ENCODE peak calls at places on chromosomes 6 and 20, in nine cellular contexts. One of them, this sample, is unnamed.

GRCh38 chr6:21893778-21894177 is 300.2 kb downstream of the SOX4 start:
- DNase-seq in transverse colon: no peak
- DNase-seq in upper lobe of right lung: no peak
- DNase-seq in sigmoid colon: no peak
- DNase-seq in CD8-positive, alpha-beta T cell: no peak
- DNase-seq in tibial artery: no peak
- DNase-seq in coronary artery: no peak
- DNase-seq in IMR-90: no peak
- DNase-seq in CD4-positive, alpha-beta memory T cell: no peak
- DNase-seq in this sample: no peak

GRCh38 chr6:22717906-22718305 is 148.5 kb downstream of the HDGFL1 start:
- DNase-seq in transverse colon: peak
- DNase-seq in sigmoid colon: no peak
- DNase-seq in coronary artery: no peak
- DNase-seq in IMR-90: no peak
- DNase-seq in CD4-positive, alpha-beta memory T cell: no peak
- DNase-seq in upper lobe of right lung: no peak
- DNase-seq in CD8-positive, alpha-beta T cell: no peak
- DNase-seq in tibial artery: no peak
- DNase-seq in this sample: no peak

GRCh38 chr6:115629415-115629814 is 431.3 kb downstream of the FRK start:
- DNase-seq in CD8-positive, alpha-beta T cell: no peak
- DNase-seq in sigmoid colon: no peak
- DNase-seq in tibial artery: no peak
- DNase-seq in coronary artery: no peak
- DNase-seq in IMR-90: no peak
- DNase-seq in upper lobe of right lung: no peak
- DNase-seq in CD4-positive, alpha-beta memory T cell: no peak
- DNase-seq in transverse colon: no peak
- DNase-seq in this sample: no peak

GRCh38 chr6:89895273-89895874 is 1.1 kb downstream of the GJA10 start:
- DNase-seq in CD4-positive, alpha-beta memory T cell: no peak
- DNase-seq in transverse colon: no peak
- DNase-seq in IMR-90: peak
- DNase-seq in coronary artery: no peak
- DNase-seq in tibial artery: no peak
- DNase-seq in CD8-positive, alpha-beta T cell: no peak
- DNase-seq in sigmoid colon: no peak
- DNase-seq in upper lobe of right lung: no peak
- DNase-seq in this sample: no peak

GRCh38 chr6:31065556-31065955 is 46.8 kb downstream of the C6orf15 start:
- DNase-seq in transverse colon: no peak
- DNase-seq in sigmoid colon: no peak
- DNase-seq in CD4-positive, alpha-beta memory T cell: no peak
- DNase-seq in tibial artery: no peak
- DNase-seq in CD8-positive, alpha-beta T cell: no peak
- DNase-seq in upper lobe of right lung: no peak
- DNase-seq in IMR-90: peak
- DNase-seq in coronary artery: no peak
- DNase-seq in this sample: no peak

GRCh38 chr6:13383280-13384163 is 55.2 kb upstream of the TBC1D7 start:
- DNase-seq in CD8-positive, alpha-beta T cell: no peak
- DNase-seq in transverse colon: no peak
- DNase-seq in CD4-positive, alpha-beta memory T cell: no peak
- DNase-seq in sigmoid colon: no peak
- DNase-seq in coronary artery: no peak
- DNase-seq in IMR-90: peak
- DNase-seq in tibial artery: no peak
- DNase-seq in upper lobe of right lung: no peak
- DNase-seq in this sample: no peak

GRCh38 chr6:136958168-136958567 is 36.1 kb downstream of the SLC35D3 start:
- DNase-seq in CD4-positive, alpha-beta memory T cell: no peak
- DNase-seq in IMR-90: no peak
- DNase-seq in tibial artery: no peak
- DNase-seq in coronary artery: no peak
- DNase-seq in transverse colon: no peak
- DNase-seq in CD8-positive, alpha-beta T cell: no peak
- DNase-seq in upper lobe of right lung: no peak
- DNase-seq in sigmoid colon: no peak
- DNase-seq in this sample: no peak

GRCh38 chr6:154450498-154450897 is 60.0 kb downstream of the CNKSR3 start:
- DNase-seq in tibial artery: no peak
- DNase-seq in CD8-positive, alpha-beta T cell: no peak
- DNase-seq in upper lobe of right lung: no peak
- DNase-seq in IMR-90: no peak
- DNase-seq in coronary artery: no peak
- DNase-seq in CD4-positive, alpha-beta memory T cell: no peak
- DNase-seq in sigmoid colon: no peak
- DNase-seq in transverse colon: no peak
- DNase-seq in this sample: no peak

DNA sequence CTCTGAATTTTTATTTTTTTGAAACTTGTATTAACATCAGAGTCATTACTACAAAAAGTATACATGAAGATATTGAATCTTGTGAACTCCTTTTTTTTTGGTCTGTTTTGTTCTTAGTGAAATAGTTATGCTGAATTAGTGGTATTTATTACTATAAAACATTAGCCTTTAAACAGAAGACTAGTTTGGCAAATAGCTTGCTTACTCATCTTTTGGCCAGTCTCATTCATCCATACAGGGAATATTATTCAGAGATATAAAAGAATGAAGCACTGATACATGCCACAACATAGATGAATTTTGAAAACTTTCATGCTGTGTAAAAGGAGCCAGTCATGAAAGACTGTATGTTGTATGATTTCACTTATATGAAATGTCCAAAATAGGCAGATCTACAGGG is 205.9 kb downstream of the ZFAND3 start:
- DNase-seq in CD4-positive, alpha-beta memory T cell: no peak
- DNase-seq in CD8-positive, alpha-beta T cell: no peak
- DNase-seq in upper lobe of right lung: no peak
- DNase-seq in coronary artery: no peak
- DNase-seq in transverse colon: no peak
- DNase-seq in tibial artery: no peak
- DNase-seq in IMR-90: peak
- DNase-seq in sigmoid colon: no peak
- DNase-seq in this sample: no peak
- H3K27ac ChIP-seq in CD4-positive, alpha-beta memory T cell: no peak
- H3K27ac ChIP-seq in CD8-positive, alpha-beta T cell: no peak
- H3K27ac ChIP-seq in upper lobe of right lung: no peak
- H3K27ac ChIP-seq in coronary artery: no peak
- H3K27ac ChIP-seq in transverse colon: no peak
- H3K27ac ChIP-seq in tibial artery: no peak
- H3K27ac ChIP-seq in IMR-90: no peak
- H3K27ac ChIP-seq in sigmoid colon: no peak
- H3K27ac ChIP-seq in this sample: no peak

GRCh38 chr20:4787825-4788224 is 66.1 kb downstream of the PRND start:
- DNase-seq in tibial artery: no peak
- DNase-seq in upper lobe of right lung: no peak
- DNase-seq in CD8-positive, alpha-beta T cell: no peak
- DNase-seq in sigmoid colon: no peak
- DNase-seq in transverse colon: no peak
- DNase-seq in CD4-positive, alpha-beta memory T cell: no peak
- DNase-seq in coronary artery: no peak
- DNase-seq in IMR-90: no peak
- DNase-seq in this sample: no peak
- H3K27ac ChIP-seq in tibial artery: no peak
- H3K27ac ChIP-seq in upper lobe of right lung: no peak
- H3K27ac ChIP-seq in CD8-positive, alpha-beta T cell: no peak
- H3K27ac ChIP-seq in sigmoid colon: no peak
- H3K27ac ChIP-seq in transverse colon: no peak
- H3K27ac ChIP-seq in CD4-positive, alpha-beta memory T cell: no peak
- H3K27ac ChIP-seq in coronary artery: peak
- H3K27ac ChIP-seq in IMR-90: no peak
- H3K27ac ChIP-seq in this sample: no peak

GRCh38 chr20:20079102-20079784 is 26.9 kb downstream of the CFAP61 start:
- DNase-seq in CD8-positive, alpha-beta T cell: no peak
- DNase-seq in CD4-positive, alpha-beta memory T cell: no peak
- DNase-seq in upper lobe of right lung: no peak
- DNase-seq in sigmoid colon: no peak
- DNase-seq in IMR-90: no peak
- DNase-seq in tibial artery: no peak
- DNase-seq in coronary artery: no peak
- DNase-seq in transverse colon: peak
- DNase-seq in this sample: no peak
- H3K27ac ChIP-seq in CD8-positive, alpha-beta T cell: no peak
- H3K27ac ChIP-seq in CD4-positive, alpha-beta memory T cell: no peak
- H3K27ac ChIP-seq in upper lobe of right lung: no peak
- H3K27ac ChIP-seq in sigmoid colon: no peak
- H3K27ac ChIP-seq in IMR-90: no peak
- H3K27ac ChIP-seq in tibial artery: no peak
- H3K27ac ChIP-seq in coronary artery: no peak
- H3K27ac ChIP-seq in transverse colon: no peak
- H3K27ac ChIP-seq in this sample: no peak

GRCh38 chr6:79231101-79231500 is 3.4 kb downstream of the HMGN3 start:
- DNase-seq in coronary artery: no peak
- DNase-seq in upper lobe of right lung: no peak
- DNase-seq in sigmoid colon: no peak
- DNase-seq in CD4-positive, alpha-beta memory T cell: no peak
- DNase-seq in CD8-positive, alpha-beta T cell: no peak
- DNase-seq in transverse colon: no peak
- DNase-seq in IMR-90: no peak
- DNase-seq in tibial artery: no peak
- DNase-seq in this sample: no peak
- H3K27ac ChIP-seq in coronary artery: no peak
- H3K27ac ChIP-seq in upper lobe of right lung: no peak
- H3K27ac ChIP-seq in sigmoid colon: no peak
- H3K27ac ChIP-seq in CD4-positive, alpha-beta memory T cell: no peak
- H3K27ac ChIP-seq in CD8-positive, alpha-beta T cell: no peak
- H3K27ac ChIP-seq in transverse colon: no peak
- H3K27ac ChIP-seq in IMR-90: no peak
- H3K27ac ChIP-seq in tibial artery: no peak
- H3K27ac ChIP-seq in this sample: no peak

DNA sequence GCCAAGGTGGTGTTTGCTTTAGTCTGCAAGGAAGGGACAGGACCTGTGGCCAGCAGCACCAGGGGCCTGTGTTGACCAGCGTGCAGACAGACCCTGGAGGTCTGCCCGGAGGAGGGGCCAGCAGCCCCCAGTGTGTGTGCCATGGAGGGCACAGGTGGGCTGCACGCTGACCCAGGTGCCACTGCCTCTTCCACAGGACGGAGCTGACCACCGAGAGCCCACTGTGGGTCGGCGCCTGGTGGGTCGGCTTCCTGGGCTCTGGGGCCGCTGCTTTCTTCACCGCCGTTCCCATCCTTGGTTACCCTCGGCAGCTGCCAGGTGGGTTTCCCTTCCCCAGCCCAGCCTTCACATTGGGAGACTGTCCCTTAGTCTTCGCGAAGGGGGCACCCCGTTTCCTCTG is 17.9 kb downstream of the SLCO4A1 start:
- DNase-seq in tibial artery: no peak
- DNase-seq in IMR-90: no peak
- DNase-seq in transverse colon: no peak
- DNase-seq in CD4-positive, alpha-beta memory T cell: no peak
- DNase-seq in coronary artery: no peak
- DNase-seq in sigmoid colon: no peak
- DNase-seq in CD8-positive, alpha-beta T cell: no peak
- DNase-seq in upper lobe of right lung: no peak
- DNase-seq in this sample: no peak
- H3K27ac ChIP-seq in tibial artery: no peak
- H3K27ac ChIP-seq in IMR-90: no peak
- H3K27ac ChIP-seq in transverse colon: no peak
- H3K27ac ChIP-seq in CD4-positive, alpha-beta memory T cell: no peak
- H3K27ac ChIP-seq in coronary artery: no peak
- H3K27ac ChIP-seq in sigmoid colon: no peak
- H3K27ac ChIP-seq in CD8-positive, alpha-beta T cell: no peak
- H3K27ac ChIP-seq in upper lobe of right lung: no peak
- H3K27ac ChIP-seq in this sample: no peak

GRCh38 chr6:125099211-125100017 is 54.2 kb upstream of the TPD52L1 start:
- DNase-seq in CD4-positive, alpha-beta memory T cell: no peak
- DNase-seq in transverse colon: peak
- DNase-seq in CD8-positive, alpha-beta T cell: no peak
- DNase-seq in upper lobe of right lung: peak
- DNase-seq in coronary artery: peak
- DNase-seq in sigmoid colon: peak
- DNase-seq in tibial artery: peak
- DNase-seq in IMR-90: peak
- DNase-seq in this sample: no peak

GRCh38 chr6:125097186-125097585 is 56.4 kb upstream of the TPD52L1 start:
- DNase-seq in tibial artery: no peak
- DNase-seq in CD8-positive, alpha-beta T cell: no peak
- DNase-seq in IMR-90: no peak
- DNase-seq in CD4-positive, alpha-beta memory T cell: no peak
- DNase-seq in coronary artery: no peak
- DNase-seq in upper lobe of right lung: no peak
- DNase-seq in transverse colon: no peak
- DNase-seq in sigmoid colon: no peak
- DNase-seq in this sample: no peak

GRCh38 chr6:125094563-125094962 is 59.0 kb upstream of the TPD52L1 start:
- DNase-seq in sigmoid colon: no peak
- DNase-seq in upper lobe of right lung: no peak
- DNase-seq in transverse colon: no peak
- DNase-seq in coronary artery: no peak
- DNase-seq in CD4-positive, alpha-beta memory T cell: no peak
- DNase-seq in CD8-positive, alpha-beta T cell: no peak
- DNase-seq in IMR-90: peak
- DNase-seq in tibial artery: no peak
- DNase-seq in this sample: no peak

GRCh38 chr6:125098253-125098652 is 55.3 kb upstream of the TPD52L1 start:
- DNase-seq in transverse colon: no peak
- DNase-seq in coronary artery: no peak
- DNase-seq in IMR-90: no peak
- DNase-seq in sigmoid colon: no peak
- DNase-seq in CD4-positive, alpha-beta memory T cell: no peak
- DNase-seq in tibial artery: no peak
- DNase-seq in CD8-positive, alpha-beta T cell: no peak
- DNase-seq in upper lobe of right lung: no peak
- DNase-seq in this sample: no peak

DNA sequence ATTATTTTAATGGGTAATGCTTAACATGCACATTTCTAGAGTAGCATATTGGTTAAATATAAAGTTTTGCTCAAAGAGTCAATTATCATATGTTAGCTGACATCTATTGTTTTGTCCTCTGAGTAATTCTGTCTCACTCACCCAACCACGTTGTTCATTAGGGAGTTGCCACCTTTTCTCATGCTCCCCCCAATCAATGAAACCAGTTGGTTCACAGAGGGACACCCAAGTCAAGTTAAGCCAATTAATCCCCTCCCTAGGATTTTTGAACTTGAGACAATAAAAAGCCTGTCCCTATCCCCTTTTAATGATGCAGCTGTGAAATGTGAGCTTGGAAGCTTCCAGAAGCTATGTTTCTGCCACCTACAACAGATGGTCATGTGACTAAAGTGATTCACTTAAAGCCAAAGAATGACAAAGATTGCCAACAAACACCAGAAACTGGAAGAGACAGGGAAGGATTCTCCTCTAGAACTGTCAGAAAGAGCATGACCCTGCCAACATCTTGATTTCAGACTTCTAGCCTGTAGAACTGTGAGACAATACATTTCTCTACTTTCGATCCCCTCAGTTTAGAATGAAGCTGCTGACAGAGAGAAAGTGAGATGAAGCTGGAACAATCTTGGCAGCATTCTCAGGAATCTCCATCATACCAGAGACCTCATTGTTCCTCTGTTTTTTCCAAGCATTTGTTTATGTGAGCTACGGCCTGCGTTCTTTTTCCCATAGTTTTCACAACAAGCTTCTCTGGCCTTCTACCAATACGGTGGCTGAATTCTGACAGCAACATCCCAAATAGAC is 57.9 kb upstream of the TPD52L1 start:
- DNase-seq in tibial artery: no peak
- DNase-seq in CD4-positive, alpha-beta memory T cell: no peak
- DNase-seq in transverse colon: no peak
- DNase-seq in IMR-90: peak
- DNase-seq in coronary artery: no peak
- DNase-seq in sigmoid colon: no peak
- DNase-seq in upper lobe of right lung: no peak
- DNase-seq in CD8-positive, alpha-beta T cell: no peak
- DNase-seq in this sample: no peak
- H3K27ac ChIP-seq in tibial artery: no peak
- H3K27ac ChIP-seq in CD4-positive, alpha-beta memory T cell: no peak
- H3K27ac ChIP-seq in transverse colon: peak
- H3K27ac ChIP-seq in IMR-90: peak
- H3K27ac ChIP-seq in coronary artery: peak
- H3K27ac ChIP-seq in sigmoid colon: peak
- H3K27ac ChIP-seq in upper lobe of right lung: no peak
- H3K27ac ChIP-seq in CD8-positive, alpha-beta T cell: no peak
- H3K27ac ChIP-seq in this sample: no peak

This sample was measured in RWPE2.